ENCODE peak calls at places on chromosomes 7 and 10, in ten cellular contexts. L is lower lobe of right lung, T is kidney, Z is body of pancreas, N is SK-N-SH, F is fibroblast of lung, Q is esophagus squamous epithelium, S is esophagus muscularis mucosa, Y is Peyer's patch, K is neural progenitor cell. R is an unnamed sample.

GRCh38 chr10:85621562-85621961 is 745.0 kb downstream of the GRID1 start:
- DNase-seq in Y (no peak), S (no peak), F (no peak), Z (peak), N (no peak), T (no peak), Q (no peak), L (no peak), K (no peak), R (no peak)

GRCh38 chr7:139840776-139841175 is 11.7 kb downstream of the TBXAS1 start:
- DNase-seq in L (no peak), Y (no peak), Q (no peak), F (no peak), K (no peak), T (no peak), Z (no peak), N (no peak), S (no peak), R (no peak)

GRCh38 chr10:116201011-116201410 is 72.0 kb downstream of the GFRA1 start:
- DNase-seq in L (no peak), Z (no peak), N (no peak), K (no peak), S (no peak), Y (no peak), T (no peak), F (peak), Q (no peak), R (no peak)

GRCh38 chr10:86747796-86748581 is 8.4 kb upstream of the BMPR1A start:
- DNase-seq in Q (no peak), Y (no peak), L (no peak), S (no peak), Z (no peak), F (no peak), N (no peak), T (no peak), K (no peak), R (no peak)

GRCh38 chr7:129855234-129855673 is 97.5 kb downstream of the UBE2H start:
- DNase-seq in Z (no peak), T (no peak), S (no peak), Y (no peak), F (peak), Q (no peak), K (no peak), L (no peak), N (no peak), R (peak)

GRCh38 chr7:1858435-1859265 is 188.6 kb downstream of the ELFN1 start:
- DNase-seq in K (no peak), S (no peak), F (no peak), Q (no peak), Y (no peak), N (no peak), Z (no peak), L (peak), T (peak), R (no peak)

GRCh38 chr7:65251851-65252620 is 121.6 kb upstream of the ZNF92 start:
- DNase-seq in L (peak), F (peak), N (peak), Z (peak), T (no peak), S (peak), K (peak), Q (no peak), Y (peak), R (no peak)

GRCh38 chr7:145884716-145885514 is 231.7 kb upstream of the CNTNAP2 start:
- DNase-seq in L (no peak), S (no peak), Y (no peak), Z (no peak), K (no peak), F (no peak), T (no peak), Q (no peak), N (no peak), R (no peak)

GRCh38 chr10:43231523-43232078 is 35.3 kb downstream of the RASGEF1A start:
- DNase-seq in F (no peak), L (peak), S (no peak), T (peak), Z (peak), N (no peak), Y (peak), Q (no peak), K (no peak), R (no peak)

GRCh38 chr10:33772370-33773331 is 438.2 kb upstream of the NRP1 start:
- DNase-seq in Y (no peak), Z (peak), S (no peak), T (no peak), L (no peak), F (peak), Q (no peak), N (no peak), K (peak), R (no peak)

GRCh38 chr7:13945670-13946069 is 43.8 kb downstream of the ETV1 start:
- DNase-seq in Z (no peak), Q (no peak), N (peak), S (no peak), Y (no peak), L (no peak), K (no peak), F (peak), T (no peak), R (no peak)

GRCh38 chr7:12765431-12766100 is 78.1 kb downstream of the ARL4A start:
- DNase-seq in T (no peak), Q (no peak), L (no peak), Z (no peak), Y (no peak), F (peak), K (no peak), N (no peak), S (no peak), R (no peak)

GRCh38 chr7:114930829-114931655 is 9.1 kb downstream of the MDFIC start:
- DNase-seq in F (peak), K (no peak), Z (no peak), Y (no peak), S (no peak), N (no peak), L (no peak), T (no peak), Q (no peak), R (peak)

GRCh38 chr10:18501610-18502009 is 149.8 kb downstream of the NSUN6 start:
- DNase-seq in Y (no peak), Z (no peak), Q (no peak), S (no peak), L (no peak), F (no peak), T (no peak), K (no peak), N (no peak), R (no peak)

GRCh38 chr10:63887026-63887589 is 365.9 kb downstream of the REEP3 start:
- DNase-seq in Q (no peak), F (no peak), Y (no peak), K (peak), Z (peak), T (no peak), L (no peak), S (no peak), N (no peak), R (no peak)

GRCh38 chr7:138951953-138952352 is 29.2 kb downstream of the KIAA1549 start:
- DNase-seq in Z (no peak), T (no peak), S (no peak), Y (no peak), L (no peak), F (no peak), N (no peak), Q (no peak), K (no peak), R (no peak)

GRCh38 chr10:89151857-89152256 is 55.3 kb downstream of the CH25H start:
- DNase-seq in Q (no peak), F (peak), S (no peak), T (no peak), N (no peak), Y (no peak), Z (no peak), K (no peak), L (no peak), R (no peak)

GRCh38 chr10:51867956-51868355 is 168.6 kb upstream of the CSTF2T start:
- DNase-seq in Z (no peak), Y (no peak), N (no peak), F (peak), L (no peak), K (no peak), Q (no peak), S (no peak), T (no peak), R (no peak)

GRCh38 chr7:55244346-55244745 is 120.8 kb upstream of the LANCL2 start:
- DNase-seq in F (peak), K (no peak), T (no peak), S (peak), N (no peak), Y (no peak), Q (no peak), Z (no peak), L (no peak), R (no peak)

GRCh38 chr7:74057216-74057925 is 26.2 kb upstream of the LIMK1 start:
- DNase-seq in S (no peak), F (no peak), K (no peak), Z (no peak), Y (no peak), Q (no peak), N (no peak), T (peak), L (no peak), R (no peak)

GRCh38 chr7:54823776-54824175 is 64.8 kb upstream of the SEC61G start:
- DNase-seq in T (no peak), L (peak), S (no peak), F (no peak), K (no peak), Z (no peak), N (no peak), Q (no peak), Y (no peak), R (no peak)

GRCh38 chr7:15557686-15558085 is 4.1 kb downstream of the AGMO start:
- DNase-seq in L (no peak), K (no peak), Q (no peak), F (no peak), T (no peak), N (no peak), S (no peak), Y (no peak), Z (no peak), R (no peak)

GRCh38 chr7:156638443-156639077 is 2.0 kb upstream of the RNF32 start:
- DNase-seq in T (no peak), N (no peak), K (no peak), Y (no peak), S (no peak), Z (no peak), Q (no peak), L (no peak), F (no peak), R (no peak)

GRCh38 chr7:128215281-128215680 is 25.8 kb upstream of the LEP start:
- DNase-seq in Z (no peak), T (no peak), K (no peak), Y (no peak), Q (no peak), L (no peak), N (no peak), F (peak), S (no peak), R (no peak)

GRCh38 chr7:80721880-80722595 is 83.6 kb downstream of the CD36 start:
- DNase-seq in Y (no peak), L (peak), Z (no peak), N (no peak), F (peak), T (no peak), K (peak), S (peak), Q (no peak), R (peak)

GRCh38 chr7:56063882-56064625 is at the start of gene SUMF2:
- DNase-seq in Y (peak), Q (peak), L (peak), T (peak), S (peak), N (peak), F (peak), K (peak), Z (peak), R (no peak)

GRCh38 chr10:717458-717857 is 28.0 kb upstream of the DIP2C start:
- DNase-seq in L (no peak), Y (no peak), N (no peak), Z (no peak), S (no peak), T (peak), K (no peak), F (no peak), Q (no peak), R (no peak)

GRCh38 chr7:42233939-42234338 is 3.1 kb downstream of the GLI3 start:
- DNase-seq in Q (no peak), N (no peak), K (peak), S (no peak), F (peak), Z (no peak), Y (no peak), L (no peak), T (no peak), R (no peak)

GRCh38 chr7:122140918-122141317 is 3.1 kb downstream of the AASS start:
- DNase-seq in L (no peak), T (no peak), Z (no peak), Q (no peak), K (no peak), S (no peak), Y (no peak), F (no peak), N (no peak), R (no peak)

GRCh38 chr7:108497082-108497725 is 28.7 kb downstream of the PNPLA8 start:
- DNase-seq in Y (peak), K (peak), S (no peak), Q (no peak), L (no peak), F (peak), T (no peak), Z (peak), N (peak), R (peak)

GRCh38 chr10:102629661-102630614 is 14.3 kb upstream of the TRIM8 start:
- DNase-seq in Y (no peak), F (peak), Q (no peak), T (peak), S (no peak), Z (no peak), N (no peak), K (peak), L (peak), R (no peak)

GRCh38 chr7:70727861-70728260 is 404.1 kb upstream of the GALNT17 start:
- DNase-seq in Y (no peak), Q (no peak), S (no peak), K (no peak), T (no peak), F (no peak), L (no peak), Z (no peak), N (no peak), R (no peak)

GRCh38 chr7:70730451-70731110 is 401.4 kb upstream of the GALNT17 start:
- DNase-seq in Z (no peak), Y (no peak), N (no peak), T (no peak), Q (no peak), F (no peak), S (no peak), L (no peak), K (no peak), R (no peak)

GRCh38 chr7:70726294-70726693 is 405.6 kb upstream of the GALNT17 start:
- DNase-seq in K (no peak), L (no peak), Y (no peak), Z (no peak), Q (no peak), F (no peak), N (no peak), T (no peak), S (no peak), R (no peak)

GRCh38 chr7:70726951-70727378 is 405.0 kb upstream of the GALNT17 start:
- DNase-seq in Z (no peak), F (no peak), K (no peak), T (no peak), Q (no peak), Y (no peak), N (no peak), L (no peak), S (no peak), R (no peak)

GRCh38 chr7:70728873-70729552 is 402.9 kb upstream of the GALNT17 start:
- DNase-seq in F (peak), Y (no peak), L (no peak), N (no peak), S (no peak), T (no peak), Z (no peak), K (peak), Q (no peak), R (peak)
- H3K27ac ChIP-seq in F (no peak), Y (peak), L (peak), N (no peak), S (no peak), T (no peak), Z (no peak), K (peak), Q (peak), R (peak)

GRCh38 chr10:14843327-14843988 is 5.4 kb downstream of the HSPA14 start:
- DNase-seq in L (no peak), Y (no peak), F (no peak), T (no peak), S (peak), K (no peak), Q (no peak), Z (no peak), N (no peak), R (no peak)

GRCh38 chr10:14839305-14839695 is 1.2 kb downstream of the HSPA14 start:
- DNase-seq in T (no peak), L (no peak), F (no peak), Z (peak), K (peak), S (no peak), Q (no peak), N (no peak), Y (no peak), R (no peak)

GRCh38 chr10:14840178-14840577 is 2.1 kb downstream of the HSPA14 start:
- DNase-seq in K (no peak), S (no peak), Q (no peak), T (no peak), Z (no peak), N (no peak), L (no peak), Y (no peak), F (no peak), R (no peak)

DNA sequence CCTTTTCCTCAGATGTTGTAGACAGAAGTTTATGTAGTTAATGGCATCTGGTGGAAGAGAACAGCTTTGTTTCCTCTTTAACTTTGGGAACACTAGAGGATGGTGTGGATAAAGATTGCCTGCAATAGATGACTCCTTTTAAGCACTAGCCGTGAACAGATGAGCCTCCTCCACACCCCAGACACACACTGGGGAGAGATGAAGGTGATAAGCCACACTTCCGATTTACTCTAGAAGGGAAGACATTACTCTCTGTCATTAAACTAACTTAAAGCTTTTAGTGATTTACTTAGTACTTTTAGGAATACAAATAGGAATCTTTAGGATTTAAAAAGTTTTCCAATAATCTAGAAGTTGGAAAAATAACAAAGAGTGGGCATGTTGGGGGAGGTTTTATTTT is 6.8 kb downstream of the HSPA14 start:
- DNase-seq in S (no peak), F (no peak), T (no peak), N (no peak), Y (no peak), L (no peak), Q (no peak), Z (no peak), K (no peak), R (no peak)
- H3K27ac ChIP-seq in S (no peak), F (no peak), T (no peak), N (no peak), Y (no peak), L (no peak), Q (no peak), Z (no peak), K (no peak), R (no peak)

DNA sequence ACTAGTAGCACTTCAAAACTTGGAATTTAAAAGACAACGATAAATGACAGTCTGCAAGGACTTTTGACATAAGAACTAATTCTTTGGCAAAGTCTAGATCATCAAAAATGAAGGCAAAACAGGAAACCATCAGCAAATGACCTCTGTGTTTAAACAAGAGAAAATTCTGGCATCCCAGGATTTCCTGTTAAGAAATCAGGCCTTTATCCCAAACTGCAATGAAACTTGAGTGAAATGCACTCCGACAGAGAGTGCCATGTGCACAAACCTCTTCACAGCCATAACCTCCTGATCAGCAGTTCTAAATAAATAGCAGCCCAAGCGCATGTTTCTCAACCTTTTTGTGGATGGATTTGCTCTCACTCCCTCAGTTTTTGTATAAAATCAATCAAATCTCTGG is 107.8 kb upstream of the EEPD1 start:
- DNase-seq in K (no peak), Q (no peak), Y (no peak), L (no peak), S (no peak), Z (no peak), N (no peak), T (no peak), F (peak), R (no peak)
- H3K27ac ChIP-seq in K (no peak), Q (peak), Y (peak), L (peak), S (peak), Z (no peak), N (no peak), T (no peak), F (no peak), R (peak)

GRCh38 chr10:132721725-132722124 is 64.2 kb downstream of the NKX6-2 start:
- DNase-seq in T (no peak), Z (no peak), Y (no peak), L (no peak), K (no peak), Q (no peak), S (no peak), N (no peak), F (no peak), R (no peak)
- H3K27ac ChIP-seq in T (no peak), Z (no peak), Y (peak), L (no peak), K (no peak), Q (no peak), S (peak), N (no peak), F (no peak), R (no peak)

DNA sequence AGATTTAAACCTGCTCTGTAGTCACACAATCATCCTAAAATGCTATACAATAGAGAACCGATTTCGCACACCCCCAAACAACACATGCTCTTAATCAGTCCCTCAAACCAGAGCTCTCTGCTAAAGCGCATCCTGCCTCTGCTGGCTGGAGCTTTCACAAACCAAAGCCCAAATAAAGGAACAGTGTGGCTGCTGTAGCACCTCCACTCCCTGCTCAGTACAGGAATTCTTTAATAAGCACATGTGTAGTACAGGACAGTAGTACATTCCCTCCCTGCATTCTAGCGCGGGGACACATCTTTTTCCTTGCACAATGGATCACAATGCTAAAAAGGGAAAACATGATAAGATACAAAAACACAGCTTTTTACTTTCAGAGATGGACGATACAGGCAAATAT is 684.6 kb downstream of the MAGI2 start:
- DNase-seq in Z (no peak), Q (no peak), Y (no peak), N (peak), L (no peak), S (no peak), K (peak), T (no peak), F (no peak), R (no peak)
- H3K27ac ChIP-seq in Z (no peak), Q (no peak), Y (no peak), N (no peak), L (no peak), S (no peak), K (no peak), T (no peak), F (no peak), R (no peak)

DNA sequence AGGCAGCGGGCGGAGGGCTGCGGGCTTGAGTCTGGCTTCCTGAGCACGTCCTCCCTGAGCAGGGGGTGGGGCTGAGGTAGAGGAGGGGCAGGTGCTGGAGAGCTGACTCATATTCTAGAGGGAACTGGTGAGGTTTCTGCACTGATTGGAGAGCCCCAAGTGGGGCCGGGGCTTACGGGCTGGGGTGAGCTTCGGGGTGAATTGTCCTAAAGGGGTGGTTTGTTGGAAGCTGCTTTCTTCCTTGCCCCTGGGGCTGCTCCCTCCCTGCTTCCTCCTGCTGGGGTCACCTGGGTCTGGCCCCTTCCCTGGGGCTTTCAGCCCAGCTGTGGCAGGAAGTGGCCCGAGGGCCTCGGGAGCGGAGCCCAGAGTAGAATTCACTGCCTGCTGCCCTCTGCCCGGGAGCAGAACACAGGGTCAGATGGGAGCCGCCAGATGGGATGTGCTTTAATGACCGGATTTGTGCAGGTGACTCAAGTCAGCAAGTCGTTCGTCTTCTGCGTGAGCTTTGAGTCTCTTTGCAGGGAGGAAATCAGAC is 48.6 kb downstream of the FAM20C start:
- DNase-seq in Y (no peak), T (no peak), S (no peak), L (no peak), K (peak), N (no peak), Z (no peak), Q (no peak), F (peak), R (no peak)
- H3K27ac ChIP-seq in Y (no peak), T (peak), S (peak), L (no peak), K (peak), N (no peak), Z (no peak), Q (no peak), F (no peak), R (no peak)